ENCODE peak calls at places on chromosomes 12 and 14, in five cellular contexts. Y is endothelial cell; T is left ventricle myocardium inferior; I is GM13977; V is CD4-positive, alpha-beta T cell. S is an unnamed sample.

GRCh38 chr12:105741786-105742566 is 396.8 kb downstream of the NUAK1 start:
- DNase-seq in Y (no peak), T (peak; percentile 16), I (no peak), V (no peak), S (no peak)

GRCh38 chr12:32178341-32179010 is 71.8 kb downstream of the BICD1 start:
- DNase-seq in Y (no peak), T (no peak), I (no peak), V (no peak), S (no peak)

GRCh38 chr12:120054293-120054692 is 62.3 kb downstream of the RAB35 start:
- DNase-seq in Y (no peak), T (no peak), I (no peak), V (no peak), S (no peak)

GRCh38 chr12:1680804-1681492 is 9.9 kb upstream of the ADIPOR2 start:
- DNase-seq in Y (no peak), T (no peak), I (no peak), V (no peak), S (no peak)

GRCh38 chr12:22287776-22288621 is 46.5 kb downstream of the ST8SIA1 start:
- DNase-seq in Y (no peak), T (no peak), I (no peak), V (peak; percentile 0), S (no peak)

GRCh38 chr14:103626150-103626850 is 2.7 kb upstream of the KLC1 start:
- DNase-seq in Y (no peak), T (no peak), I (no peak), V (no peak), S (no peak)

GRCh38 chr12:82620917-82621316 is 65.8 kb upstream of the TMTC2 start:
- DNase-seq in Y (no peak), T (no peak), I (no peak), V (no peak), S (no peak)

GRCh38 chr14:51400142-51400541 is 160.1 kb downstream of the TMX1 start:
- DNase-seq in Y (no peak), T (no peak), I (no peak), V (no peak), S (no peak)

GRCh38 chr12:115960-116915 is 49.7 kb downstream of the IQSEC3 start:
- DNase-seq in Y (no peak), T (no peak), I (no peak), V (no peak), S (no peak)

GRCh38 chr12:57127101-57127709 is 1.1 kb upstream of the LRP1 start:
- DNase-seq in Y (peak; percentile 63), T (peak; percentile 77), I (no peak), V (peak; percentile 17), S (peak; percentile 69)

GRCh38 chr12:90173499-90174197 is 465.0 kb upstream of the ATP2B1 start:
- DNase-seq in Y (no peak), T (no peak), I (no peak), V (no peak), S (no peak)

GRCh38 chr14:101878222-101879211 is 85.9 kb upstream of the DYNC1H1 start:
- DNase-seq in Y (no peak), T (no peak), I (peak; percentile 51), V (no peak), S (no peak)

GRCh38 chr12:124853781-124854636 is 9.7 kb downstream of the SCARB1 start:
- DNase-seq in Y (no peak), T (no peak), I (no peak), V (no peak), S (no peak)

GRCh38 chr12:93521225-93521854 is 51.1 kb upstream of the SOCS2 start:
- DNase-seq in Y (no peak), T (no peak), I (no peak), V (no peak), S (no peak)

GRCh38 chr14:61887628-61888027 is 125.4 kb downstream of the SNAPC1 start:
- DNase-seq in Y (no peak), T (no peak), I (no peak), V (no peak), S (no peak)

GRCh38 chr14:93991212-93991611 is 5.9 kb upstream of the CCDC197 start:
- DNase-seq in Y (no peak), T (no peak), I (no peak), V (no peak), S (no peak)

GRCh38 chr12:19434538-19434937 is 4.8 kb upstream of the AEBP2 start:
- DNase-seq in Y (no peak), T (no peak), I (no peak), V (no peak), S (no peak)

GRCh38 chr14:25993830-25994229 is 604.0 kb downstream of the NOVA1 start:
- DNase-seq in Y (no peak), T (no peak), I (no peak), V (no peak), S (no peak)

GRCh38 chr12:67362526-67362925 is 93.4 kb downstream of the CAND1 start:
- DNase-seq in Y (no peak), T (no peak), I (no peak), V (no peak), S (no peak)

GRCh38 chr12:27500546-27500945 is 23.5 kb upstream of the PPFIBP1 start:
- DNase-seq in Y (no peak), T (no peak), I (no peak), V (no peak), S (no peak)

GRCh38 chr14:100677152-100677924 is 49.4 kb upstream of the DLK1 start:
- DNase-seq in Y (no peak), T (peak; percentile 41), I (no peak), V (no peak), S (no peak)

GRCh38 chr12:14505626-14506596 is 61.8 kb downstream of the PLBD1 start:
- DNase-seq in Y (no peak), T (no peak), I (no peak), V (no peak), S (no peak)

GRCh38 chr12:120287491-120287890 is 4.2 kb downstream of the RNU4-2 start:
- DNase-seq in Y (no peak), T (no peak), I (no peak), V (no peak), S (no peak)

GRCh38 chr12:53097564-53098353 is at the start of gene IGFBP6:
- DNase-seq in Y (peak; percentile 53), T (peak; percentile 78), I (peak; percentile 65), V (peak; percentile 51), S (peak; percentile 45)

GRCh38 chr14:28577711-28578131 is 188.9 kb upstream of the FOXG1 start:
- DNase-seq in Y (no peak), T (no peak), I (no peak), V (no peak), S (no peak)

GRCh38 chr12:17665839-17666238 is 424.2 kb downstream of the RERGL start:
- DNase-seq in Y (no peak), T (no peak), I (no peak), V (no peak), S (no peak)

GRCh38 chr12:116138781-116139180 is 138.7 kb downstream of the MED13L start:
- DNase-seq in Y (no peak), T (no peak), I (no peak), V (no peak), S (no peak)

GRCh38 chr12:19437996-19438395 is 1.3 kb upstream of the AEBP2 start:
- DNase-seq in Y (no peak), T (no peak), I (no peak), V (no peak), S (no peak)

GRCh38 chr14:22837750-22838538 is 1.6 kb downstream of the MMP14 start:
- DNase-seq in Y (no peak), T (peak; percentile 68), I (peak; percentile 34), V (no peak), S (no peak)

GRCh38 chr12:87801860-87802720 is 227.1 kb downstream of the C12orf50 start:
- DNase-seq in Y (no peak), T (no peak), I (no peak), V (no peak), S (no peak)

DNA sequence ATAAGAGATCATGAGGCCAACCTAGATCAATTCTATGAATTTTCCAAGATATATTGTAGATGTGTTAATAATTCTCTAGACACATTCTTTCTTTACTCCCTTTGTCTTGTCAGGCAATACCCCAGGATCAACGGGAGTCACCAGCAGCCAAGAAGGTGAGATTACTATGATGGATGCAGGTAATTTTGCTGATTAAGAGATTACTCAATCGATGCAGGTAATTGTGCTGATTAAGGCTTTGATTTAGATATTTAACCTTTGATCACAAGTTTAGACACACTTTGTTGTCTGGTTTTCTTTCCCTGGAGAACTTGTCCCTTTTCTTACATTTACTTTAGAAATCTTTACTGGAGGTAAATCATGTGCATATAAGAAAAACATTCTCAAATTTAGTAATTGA is 134.3 kb upstream of the CNTN1 start:
- DNase-seq in Y (no peak), T (no peak), I (no peak), V (no peak), S (no peak)
- TF ChIP-seq CTCF in Y (no peak), T (no peak), I (no peak), V (no peak), S (no peak)

GRCh38 chr12:78473561-78473960 is 391.0 kb upstream of the SYT1 start:
- DNase-seq in Y (no peak), T (no peak), I (no peak), V (no peak), S (no peak)

GRCh38 chr12:78473136-78473535 is 391.4 kb upstream of the SYT1 start:
- DNase-seq in Y (no peak), T (no peak), I (no peak), V (no peak), S (no peak)

DNA sequence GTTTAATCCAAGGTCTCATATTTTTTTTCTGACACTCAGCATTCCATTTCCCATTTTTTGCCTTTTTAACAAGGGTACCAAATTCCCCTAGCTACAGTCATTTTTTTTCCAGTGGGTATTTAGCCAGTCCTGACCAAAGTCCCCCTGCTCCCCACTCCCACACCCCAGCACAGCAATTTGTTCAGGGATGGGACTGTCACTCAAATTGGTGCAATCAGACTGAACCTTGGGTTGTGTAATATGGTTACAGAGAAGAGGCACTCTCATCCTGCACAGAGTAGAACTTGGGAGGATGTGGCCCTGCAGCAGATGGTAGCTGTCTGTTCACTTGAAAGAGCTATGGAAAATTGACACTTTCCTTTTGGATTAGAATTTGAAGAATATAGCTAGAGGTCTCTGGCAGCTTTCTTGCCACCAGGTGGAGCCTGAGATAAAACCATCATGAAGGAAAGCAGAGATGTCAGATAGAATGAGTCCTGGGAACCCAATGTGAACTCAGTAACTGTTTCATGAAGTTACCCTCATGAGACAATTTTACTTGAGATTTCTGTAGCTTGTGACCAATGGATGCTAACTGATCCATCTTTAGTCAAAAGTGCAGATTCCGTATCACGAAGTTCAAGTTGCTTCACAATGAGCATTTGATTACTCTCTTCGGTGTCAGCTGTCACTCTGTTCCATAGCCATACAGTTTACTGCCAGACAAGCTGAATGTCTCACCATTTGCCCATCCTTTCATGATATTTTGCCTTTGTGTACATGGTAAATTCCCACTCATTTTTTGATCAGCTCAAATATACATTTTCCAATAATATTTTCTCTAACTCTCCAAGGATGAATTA is 394.0 kb upstream of the SYT1 start:
- DNase-seq in Y (peak; percentile 34), T (no peak), I (no peak), V (no peak), S (no peak)
- TF ChIP-seq CTCF in Y (peak; percentile 41), T (peak; percentile 36), I (peak; percentile 38), V (no peak), S (peak; percentile 70)

GRCh38 chr14:82447586-82447985 is 913.9 kb upstream of the SEL1L start:
- DNase-seq in Y (no peak), T (no peak), I (no peak), V (no peak), S (no peak)
- TF ChIP-seq CTCF in Y (no peak), T (no peak), I (no peak), V (no peak), S (no peak)

DNA sequence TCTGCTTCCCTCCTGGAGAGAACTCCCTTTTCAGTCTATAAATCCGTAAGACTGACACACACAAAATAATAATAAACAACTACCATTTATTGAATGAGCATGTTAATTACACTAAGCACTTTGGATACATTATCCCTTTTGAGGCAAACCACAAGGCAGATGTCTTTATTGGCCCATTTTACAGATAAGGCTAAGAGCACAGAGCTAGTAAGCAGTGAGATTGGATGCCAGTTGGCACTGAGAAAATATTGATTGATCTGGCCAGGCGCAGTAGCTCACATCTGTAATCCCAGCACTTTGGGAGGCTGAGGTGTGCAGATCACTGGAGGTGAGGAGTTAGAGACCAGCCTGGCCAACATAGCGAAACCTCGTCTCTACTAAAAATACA is 21.9 kb upstream of the RBM19 start:
- DNase-seq in Y (no peak), T (no peak), I (no peak), V (no peak), S (no peak)
- TF ChIP-seq CTCF in Y (no peak), T (no peak), I (no peak), V (no peak), S (no peak)

S was measured in progenitor cell of endocrine pancreas.